ENCODE peak calls at places on chromosomes 7 and 10, in six cellular contexts. D is kidney epithelial cell; R is fibroblast of the aortic adventitia; Z is mammary epithelial cell; P is H9; E is stimulated activated CD4-positive, alpha-beta T cell treated with anti-CD3 and anti-CD28 coated beads, Interleukin-1b, Interleukin-23, amount 100 ng/mL, for 1 hour. U is an unnamed sample.

GRCh38 chr7:101077303-101078086 is 7.8 kb upstream of the TRIM56 start:
- DNase-seq in D (peak), R (peak), Z (peak), P (peak), E (peak), U (peak)

GRCh38 chr7:1810521-1810920 is 140.4 kb downstream of the ELFN1 start:
- DNase-seq in D (no peak), R (no peak), Z (no peak), P (no peak), E (no peak), U (no peak)

GRCh38 chr10:13712799-13713581 is 126.2 kb downstream of the PRPF18 start:
- DNase-seq in D (peak), R (peak), Z (peak), P (no peak), E (no peak), U (no peak)

GRCh38 chr7:25619963-25620799 is 391.9 kb upstream of the NPVF start:
- DNase-seq in D (no peak), R (no peak), Z (no peak), P (no peak), E (no peak), U (no peak)

GRCh38 chr7:42618649-42619315 is 293.1 kb downstream of the C7orf25 start:
- DNase-seq in D (no peak), R (no peak), Z (no peak), P (no peak), E (no peak), U (no peak)

GRCh38 chr10:16996530-16996964 is 133.1 kb downstream of the CUBN start:
- DNase-seq in D (no peak), R (peak), Z (no peak), P (no peak), E (no peak), U (no peak)

GRCh38 chr10:73968101-73968515 is 29.8 kb upstream of the VCL start:
- DNase-seq in D (peak), R (no peak), Z (no peak), P (no peak), E (no peak), U (no peak)

GRCh38 chr10:43294241-43294658 is 27.4 kb upstream of the RASGEF1A start:
- DNase-seq in D (no peak), R (no peak), Z (no peak), P (no peak), E (no peak), U (peak)

GRCh38 chr7:101308245-101309085 is 13.1 kb downstream of the IFT22 start:
- DNase-seq in D (no peak), R (peak), Z (peak), P (peak), E (no peak), U (peak)

GRCh38 chr10:94076325-94076841 is 82.7 kb downstream of the PLCE1 start:
- DNase-seq in D (no peak), R (peak), Z (no peak), P (no peak), E (no peak), U (no peak)

GRCh38 chr10:18298256-18298655 is 158.0 kb downstream of the CACNB2 start:
- DNase-seq in D (no peak), R (no peak), Z (no peak), P (no peak), E (no peak), U (no peak)

GRCh38 chr7:53110425-53110824 is 75.0 kb downstream of the POM121L12 start:
- DNase-seq in D (no peak), R (no peak), Z (no peak), P (no peak), E (no peak), U (no peak)

GRCh38 chr10:61869772-61870520 is 31.6 kb upstream of the ARID5B start:
- DNase-seq in D (no peak), R (peak), Z (no peak), P (no peak), E (no peak), U (no peak)

GRCh38 chr7:4080954-4081353 is 601.1 kb upstream of the FOXK1 start:
- DNase-seq in D (no peak), R (no peak), Z (no peak), P (no peak), E (no peak), U (no peak)

GRCh38 chr10:25059990-25060389 is 43.6 kb downstream of the THNSL1 start:
- DNase-seq in D (peak), R (peak), Z (peak), P (no peak), E (no peak), U (no peak)

GRCh38 chr10:119680668-119681070 is 29.5 kb downstream of the BAG3 start:
- DNase-seq in D (no peak), R (peak), Z (peak), P (no peak), E (no peak), U (no peak)

GRCh38 chr7:20561908-20562307 is 53.6 kb upstream of the ABCB5 start:
- DNase-seq in D (no peak), R (peak), Z (peak), P (no peak), E (no peak), U (no peak)

GRCh38 chr7:50470250-50471163 is 20.4 kb upstream of the FIGNL1 start:
- DNase-seq in D (no peak), R (no peak), Z (no peak), P (no peak), E (no peak), U (no peak)

GRCh38 chr7:116342125-116342524 is 131.8 kb downstream of the TES start:
- DNase-seq in D (no peak), R (no peak), Z (no peak), P (no peak), E (no peak), U (no peak)

GRCh38 chr7:85130702-85131101 is 56.2 kb downstream of the SEMA3D start:
- DNase-seq in D (no peak), R (no peak), Z (no peak), P (no peak), E (no peak), U (no peak)

GRCh38 chr10:70672993-70673928 is 955 bp downstream of the ADAMTS14 start:
- DNase-seq in D (no peak), R (peak), Z (peak), P (no peak), E (no peak), U (no peak)

GRCh38 chr10:11824376-11824775 is 1.2 kb downstream of the PROSER2 start:
- DNase-seq in D (no peak), R (peak), Z (peak), P (no peak), E (no peak), U (no peak)

GRCh38 chr7:68461430-68461829 is 1136.8 kb upstream of the AUTS2 start:
- DNase-seq in D (no peak), R (peak), Z (no peak), P (no peak), E (no peak), U (no peak)

GRCh38 chr7:55066479-55066878 is 47.7 kb downstream of the EGFR start:
- DNase-seq in D (no peak), R (no peak), Z (no peak), P (no peak), E (no peak), U (no peak)

GRCh38 chr7:45698527-45699309 is 124.5 kb downstream of the ADCY1 start:
- DNase-seq in D (no peak), R (no peak), Z (no peak), P (no peak), E (no peak), U (no peak)

GRCh38 chr7:135645296-135645904 is 16.9 kb upstream of the STMP1 start:
- DNase-seq in D (no peak), R (peak), Z (peak), P (no peak), E (no peak), U (no peak)

GRCh38 chr10:74821501-74821900 is 4.9 kb upstream of the KAT6B start:
- DNase-seq in D (no peak), R (no peak), Z (no peak), P (no peak), E (no peak), U (no peak)

GRCh38 chr10:76540786-76541185 is 1096.8 kb downstream of the KCNMA1 start:
- DNase-seq in D (no peak), R (no peak), Z (peak), P (no peak), E (no peak), U (no peak)

GRCh38 chr10:77204171-77204570 is 433.4 kb downstream of the KCNMA1 start:
- DNase-seq in D (no peak), R (no peak), Z (no peak), P (no peak), E (no peak), U (no peak)

GRCh38 chr7:127107601-127108007 is 145.1 kb downstream of the GRM8 start:
- DNase-seq in D (peak), R (peak), Z (peak), P (peak), E (no peak), U (peak)

U was measured in T-helper 9 cell.